ENCODE peak calls at places on chromosomes 6 and 20, in six cellular contexts. One of them, this sample, is unnamed.

GRCh38 chr6:96613291-96613999 is 50.5 kb downstream of the FHL5 start:
- DNase-seq in tibial nerve: no peak
- DNase-seq in OCI-LY7: peak; percentile 30
- DNase-seq in kidney: no peak
- DNase-seq in cardiac muscle cell: no peak
- DNase-seq in CD8-positive, alpha-beta memory T cell: no peak
- DNase-seq in this sample: no peak

GRCh38 chr20:60037120-60037499 is 78.9 kb downstream of the CDH26 start:
- DNase-seq in kidney: no peak
- DNase-seq in cardiac muscle cell: no peak
- DNase-seq in tibial nerve: no peak
- DNase-seq in OCI-LY7: no peak
- DNase-seq in CD8-positive, alpha-beta memory T cell: no peak
- DNase-seq in this sample: no peak

GRCh38 chr20:32390999-32391398 is 32.9 kb downstream of the ASXL1 start:
- DNase-seq in kidney: no peak
- DNase-seq in OCI-LY7: no peak
- DNase-seq in cardiac muscle cell: peak; percentile 6
- DNase-seq in tibial nerve: no peak
- DNase-seq in CD8-positive, alpha-beta memory T cell: no peak
- DNase-seq in this sample: no peak

GRCh38 chr6:4133941-4134838 is 1.2 kb downstream of the ECI2 start:
- DNase-seq in OCI-LY7: peak; percentile 43
- DNase-seq in cardiac muscle cell: peak; percentile 20
- DNase-seq in tibial nerve: peak; percentile 25
- DNase-seq in kidney: no peak
- DNase-seq in CD8-positive, alpha-beta memory T cell: no peak
- DNase-seq in this sample: peak; percentile 44

GRCh38 chr20:22584922-22585785 is 782 bp upstream of the FOXA2 start:
- DNase-seq in CD8-positive, alpha-beta memory T cell: no peak
- DNase-seq in kidney: no peak
- DNase-seq in cardiac muscle cell: no peak
- DNase-seq in tibial nerve: no peak
- DNase-seq in OCI-LY7: no peak
- DNase-seq in this sample: peak; percentile 79

GRCh38 chr20:48194578-48194977 is 409.3 kb upstream of the SULF2 start:
- DNase-seq in cardiac muscle cell: no peak
- DNase-seq in tibial nerve: no peak
- DNase-seq in kidney: no peak
- DNase-seq in CD8-positive, alpha-beta memory T cell: no peak
- DNase-seq in OCI-LY7: no peak
- DNase-seq in this sample: no peak

GRCh38 chr20:14915356-14915755 is 577.9 kb upstream of the FLRT3 start:
- DNase-seq in OCI-LY7: no peak
- DNase-seq in CD8-positive, alpha-beta memory T cell: no peak
- DNase-seq in tibial nerve: no peak
- DNase-seq in kidney: no peak
- DNase-seq in cardiac muscle cell: peak; percentile 3
- DNase-seq in this sample: no peak

GRCh38 chr6:161001421-161001820 is 9.9 kb downstream of the MAP3K4 start:
- DNase-seq in kidney: no peak
- DNase-seq in CD8-positive, alpha-beta memory T cell: no peak
- DNase-seq in tibial nerve: peak; percentile 23
- DNase-seq in cardiac muscle cell: no peak
- DNase-seq in OCI-LY7: no peak
- DNase-seq in this sample: no peak

GRCh38 chr6:89961481-89961880 is 67.2 kb downstream of the GJA10 start:
- DNase-seq in tibial nerve: no peak
- DNase-seq in kidney: no peak
- DNase-seq in CD8-positive, alpha-beta memory T cell: no peak
- DNase-seq in cardiac muscle cell: no peak
- DNase-seq in OCI-LY7: no peak
- DNase-seq in this sample: no peak

GRCh38 chr20:45470262-45470931 is 844 bp downstream of the WFDC2 start:
- DNase-seq in CD8-positive, alpha-beta memory T cell: no peak
- DNase-seq in OCI-LY7: no peak
- DNase-seq in tibial nerve: no peak
- DNase-seq in kidney: peak; percentile 95
- DNase-seq in cardiac muscle cell: peak; percentile 25
- DNase-seq in this sample: peak; percentile 89

GRCh38 chr6:155528982-155529453 is 73.4 kb upstream of the NOX3 start:
- DNase-seq in tibial nerve: no peak
- DNase-seq in cardiac muscle cell: peak; percentile 92
- DNase-seq in kidney: no peak
- DNase-seq in OCI-LY7: peak; percentile 45
- DNase-seq in CD8-positive, alpha-beta memory T cell: no peak
- DNase-seq in this sample: no peak

GRCh38 chr6:38782616-38783015 is 67.5 kb downstream of the DNAH8 start:
- DNase-seq in tibial nerve: no peak
- DNase-seq in CD8-positive, alpha-beta memory T cell: no peak
- DNase-seq in kidney: no peak
- DNase-seq in cardiac muscle cell: no peak
- DNase-seq in OCI-LY7: no peak
- DNase-seq in this sample: no peak

GRCh38 chr20:10172998-10173655 is 45.5 kb upstream of the SNAP25 start:
- DNase-seq in kidney: no peak
- DNase-seq in tibial nerve: no peak
- DNase-seq in CD8-positive, alpha-beta memory T cell: no peak
- DNase-seq in OCI-LY7: no peak
- DNase-seq in cardiac muscle cell: no peak
- DNase-seq in this sample: no peak

GRCh38 chr20:60837386-60837785 is 414.7 kb upstream of the CDH4 start:
- DNase-seq in tibial nerve: no peak
- DNase-seq in kidney: no peak
- DNase-seq in OCI-LY7: no peak
- DNase-seq in cardiac muscle cell: no peak
- DNase-seq in CD8-positive, alpha-beta memory T cell: no peak
- DNase-seq in this sample: no peak

GRCh38 chr20:21968486-21968885 is 263.0 kb downstream of the PAX1 start:
- DNase-seq in kidney: no peak
- DNase-seq in OCI-LY7: no peak
- DNase-seq in CD8-positive, alpha-beta memory T cell: no peak
- DNase-seq in cardiac muscle cell: no peak
- DNase-seq in tibial nerve: no peak
- DNase-seq in this sample: no peak

GRCh38 chr6:3506751-3507388 is 50.0 kb upstream of the SLC22A23 start:
- DNase-seq in OCI-LY7: no peak
- DNase-seq in cardiac muscle cell: no peak
- DNase-seq in tibial nerve: no peak
- DNase-seq in CD8-positive, alpha-beta memory T cell: no peak
- DNase-seq in kidney: no peak
- DNase-seq in this sample: no peak

GRCh38 chr6:144843701-144844100 is 558.6 kb downstream of the UTRN start:
- DNase-seq in cardiac muscle cell: no peak
- DNase-seq in tibial nerve: no peak
- DNase-seq in OCI-LY7: no peak
- DNase-seq in kidney: no peak
- DNase-seq in CD8-positive, alpha-beta memory T cell: no peak
- DNase-seq in this sample: no peak

GRCh38 chr6:144849920-144850319 is 564.8 kb downstream of the UTRN start:
- DNase-seq in OCI-LY7: no peak
- DNase-seq in tibial nerve: no peak
- DNase-seq in cardiac muscle cell: no peak
- DNase-seq in kidney: no peak
- DNase-seq in CD8-positive, alpha-beta memory T cell: no peak
- DNase-seq in this sample: no peak

GRCh38 chr6:144844596-144844995 is 559.5 kb downstream of the UTRN start:
- DNase-seq in OCI-LY7: no peak
- DNase-seq in cardiac muscle cell: no peak
- DNase-seq in CD8-positive, alpha-beta memory T cell: no peak
- DNase-seq in tibial nerve: no peak
- DNase-seq in kidney: no peak
- DNase-seq in this sample: no peak

GRCh38 chr6:144845181-144845580 is 560.0 kb downstream of the UTRN start:
- DNase-seq in CD8-positive, alpha-beta memory T cell: no peak
- DNase-seq in cardiac muscle cell: no peak
- DNase-seq in tibial nerve: no peak
- DNase-seq in kidney: no peak
- DNase-seq in OCI-LY7: no peak
- DNase-seq in this sample: no peak

DNA sequence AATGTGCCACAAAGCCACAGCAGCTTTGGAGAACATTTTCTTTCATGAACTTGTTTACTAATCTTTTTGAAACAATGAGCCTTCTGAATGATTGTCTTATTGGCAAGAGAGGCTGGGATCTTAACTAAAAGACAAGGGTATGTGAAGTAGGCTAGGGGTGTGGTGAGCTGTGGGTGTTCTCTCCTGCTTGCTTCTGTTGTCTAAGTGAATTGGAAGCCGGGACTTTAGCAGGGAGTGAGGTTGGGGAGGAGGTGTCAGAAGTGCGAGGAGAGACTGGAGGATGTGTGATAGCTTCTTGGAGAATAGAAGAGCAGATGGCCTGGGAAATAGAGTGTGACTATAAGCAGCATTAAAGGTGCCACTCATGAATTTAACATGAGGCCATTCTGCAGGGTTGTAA is 562.8 kb downstream of the UTRN start:
- DNase-seq in CD8-positive, alpha-beta memory T cell: no peak
- DNase-seq in kidney: no peak
- DNase-seq in cardiac muscle cell: peak; percentile 8
- DNase-seq in tibial nerve: no peak
- DNase-seq in OCI-LY7: no peak
- DNase-seq in this sample: no peak
- H3K4me3 ChIP-seq in CD8-positive, alpha-beta memory T cell: no peak overlapping the region
- H3K4me3 ChIP-seq in kidney: no peak overlapping the region
- H3K4me3 ChIP-seq in cardiac muscle cell: no peak overlapping the region
- H3K4me3 ChIP-seq in tibial nerve: no peak overlapping the region
- H3K4me3 ChIP-seq in OCI-LY7: no peak overlapping the region
- H3K4me3 ChIP-seq in this sample: no peak overlapping the region

DNA sequence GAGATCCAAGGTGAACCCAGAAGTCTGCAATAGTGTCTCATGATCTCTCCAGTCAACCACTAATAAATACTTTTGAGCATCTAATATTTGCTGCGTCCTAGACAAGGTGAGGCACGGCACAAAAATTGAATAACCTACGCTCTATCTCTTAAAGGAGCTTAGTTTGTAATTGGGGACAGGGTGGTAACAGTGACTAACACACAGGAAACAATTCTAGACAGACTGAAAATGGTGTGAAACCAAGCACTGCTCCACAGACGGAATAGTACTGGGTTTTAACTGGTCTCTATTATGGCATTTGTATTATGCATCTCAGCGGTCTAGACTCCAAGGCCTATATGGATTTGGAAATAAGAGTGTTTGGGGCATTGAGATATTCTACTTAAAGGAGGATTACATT is 120.1 kb downstream of the CLIC5 start:
- DNase-seq in cardiac muscle cell: no peak
- DNase-seq in OCI-LY7: no peak
- DNase-seq in tibial nerve: no peak
- DNase-seq in kidney: no peak
- DNase-seq in CD8-positive, alpha-beta memory T cell: no peak
- DNase-seq in this sample: no peak
- H3K4me1 ChIP-seq in cardiac muscle cell: peaks cover 7% of the 10 kb centered on the region
- H3K4me1 ChIP-seq in OCI-LY7: no peaks in the 10 kb centered on the region
- H3K4me1 ChIP-seq in tibial nerve: no peaks in the 10 kb centered on the region
- H3K4me1 ChIP-seq in kidney: no peaks in the 10 kb centered on the region
- H3K4me1 ChIP-seq in CD8-positive, alpha-beta memory T cell: no peaks in the 10 kb centered on the region
- H3K4me1 ChIP-seq in this sample: no peaks in the 10 kb centered on the region

GRCh38 chr20:34111057-34111711 is 859 bp downstream of the EIF2S2 start:
- DNase-seq in cardiac muscle cell: peak; percentile 87
- DNase-seq in OCI-LY7: peak; percentile 38
- DNase-seq in kidney: no peak
- DNase-seq in CD8-positive, alpha-beta memory T cell: peak; percentile 17
- DNase-seq in tibial nerve: peak; percentile 23
- DNase-seq in this sample: peak; percentile 39

GRCh38 chr20:34109442-34109841 is 2.6 kb downstream of the EIF2S2 start:
- DNase-seq in cardiac muscle cell: no peak
- DNase-seq in kidney: no peak
- DNase-seq in CD8-positive, alpha-beta memory T cell: no peak
- DNase-seq in tibial nerve: no peak
- DNase-seq in OCI-LY7: no peak
- DNase-seq in this sample: no peak

GRCh38 chr20:34110025-34111013 is 1.7 kb downstream of the EIF2S2 start:
- DNase-seq in OCI-LY7: peak; percentile 17
- DNase-seq in CD8-positive, alpha-beta memory T cell: no peak
- DNase-seq in cardiac muscle cell: peak; percentile 30
- DNase-seq in tibial nerve: no peak
- DNase-seq in kidney: no peak
- DNase-seq in this sample: no peak

GRCh38 chr20:34105978-34106675 is 5.9 kb downstream of the EIF2S2 start:
- DNase-seq in CD8-positive, alpha-beta memory T cell: no peak
- DNase-seq in tibial nerve: no peak
- DNase-seq in cardiac muscle cell: no peak
- DNase-seq in OCI-LY7: no peak
- DNase-seq in kidney: no peak
- DNase-seq in this sample: no peak

DNA sequence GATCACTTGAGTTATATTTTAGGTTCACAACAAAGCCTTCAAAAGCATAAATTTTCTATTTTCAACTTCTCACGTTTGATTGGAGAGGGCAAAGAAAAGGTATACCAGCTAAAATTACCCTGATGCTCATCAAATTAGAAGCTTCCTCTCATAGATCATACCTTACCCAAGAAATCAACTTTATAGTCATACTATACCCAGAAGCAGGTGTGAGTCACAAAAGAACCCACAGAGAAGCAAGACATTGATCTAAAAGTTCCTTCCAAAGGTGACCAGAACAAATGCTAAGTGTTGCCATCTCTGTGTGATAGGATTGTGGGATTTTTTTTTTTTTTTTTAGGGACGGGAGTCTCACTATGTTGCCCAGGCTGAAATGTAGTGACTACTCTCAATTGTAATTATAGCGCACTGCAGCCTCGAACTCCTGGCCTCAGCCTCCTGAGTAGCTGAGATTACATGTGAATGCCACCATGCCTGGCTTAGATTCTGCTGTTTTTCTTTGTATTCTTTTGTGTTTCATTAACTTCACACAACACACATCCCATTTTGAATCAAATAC is 3.3 kb downstream of the EIF2S2 start:
- DNase-seq in CD8-positive, alpha-beta memory T cell: no peak
- DNase-seq in kidney: no peak
- DNase-seq in tibial nerve: no peak
- DNase-seq in OCI-LY7: no peak
- DNase-seq in cardiac muscle cell: no peak
- DNase-seq in this sample: no peak
- H3K4me3 ChIP-seq in CD8-positive, alpha-beta memory T cell: no peak overlapping the region
- H3K4me3 ChIP-seq in kidney: no peak overlapping the region
- H3K4me3 ChIP-seq in tibial nerve: no peak overlapping the region
- H3K4me3 ChIP-seq in OCI-LY7: peak overlapping the region; percentile 30
- H3K4me3 ChIP-seq in cardiac muscle cell: no peak overlapping the region
- H3K4me3 ChIP-seq in this sample: no peak overlapping the region

GRCh38 chr6:111418971-111419693 is 63.9 kb downstream of the REV3L start:
- DNase-seq in tibial nerve: no peak
- DNase-seq in cardiac muscle cell: peak; percentile 57
- DNase-seq in OCI-LY7: no peak
- DNase-seq in CD8-positive, alpha-beta memory T cell: no peak
- DNase-seq in kidney: no peak
- DNase-seq in this sample: no peak

GRCh38 chr6:111427341-111428116 is 55.5 kb downstream of the REV3L start:
- DNase-seq in OCI-LY7: peak; percentile 7
- DNase-seq in CD8-positive, alpha-beta memory T cell: no peak
- DNase-seq in kidney: no peak
- DNase-seq in tibial nerve: no peak
- DNase-seq in cardiac muscle cell: peak; percentile 85
- DNase-seq in this sample: no peak

GRCh38 chr6:111417946-111418345 is 65.1 kb downstream of the REV3L start:
- DNase-seq in CD8-positive, alpha-beta memory T cell: no peak
- DNase-seq in OCI-LY7: no peak
- DNase-seq in cardiac muscle cell: no peak
- DNase-seq in kidney: no peak
- DNase-seq in tibial nerve: no peak
- DNase-seq in this sample: no peak

GRCh38 chr6:111423960-111424846 is 58.8 kb downstream of the REV3L start:
- DNase-seq in CD8-positive, alpha-beta memory T cell: no peak
- DNase-seq in cardiac muscle cell: peak; percentile 69
- DNase-seq in kidney: no peak
- DNase-seq in OCI-LY7: no peak
- DNase-seq in tibial nerve: no peak
- DNase-seq in this sample: no peak

GRCh38 chr6:111423055-111423633 is 59.9 kb downstream of the REV3L start:
- DNase-seq in tibial nerve: no peak
- DNase-seq in kidney: no peak
- DNase-seq in CD8-positive, alpha-beta memory T cell: no peak
- DNase-seq in cardiac muscle cell: no peak
- DNase-seq in OCI-LY7: no peak
- DNase-seq in this sample: no peak
- H3K4me1 ChIP-seq in tibial nerve: peaks cover 6% of the 10 kb centered on the region
- H3K4me1 ChIP-seq in kidney: peaks cover 2% of the 10 kb centered on the region
- H3K4me1 ChIP-seq in CD8-positive, alpha-beta memory T cell: peaks cover 8% of the 10 kb centered on the region
- H3K4me1 ChIP-seq in cardiac muscle cell: peaks cover 30% of the 10 kb centered on the region
- H3K4me1 ChIP-seq in OCI-LY7: peaks cover 16% of the 10 kb centered on the region
- H3K4me1 ChIP-seq in this sample: peaks cover 23% of the 10 kb centered on the region

This sample was measured in left lung.